ENCODE peak calls at places on chromosomes 16 and 17, in eight cellular contexts. One of them, this sample, is unnamed.

GRCh38 chr16:87806246-87806607 is 40.4 kb upstream of the KLHDC4 start:
- DNase-seq in right atrium auricular region: no peak
- DNase-seq in NCI-H1092 treated with DMSO at 0.1 percent for 48 hours: no peak
- DNase-seq in left cardiac atrium: no peak
- DNase-seq in NCI-H2081: no peak
- DNase-seq in HEK293T: no peak
- DNase-seq in substantia nigra: no peak
- DNase-seq in hypothalamus: no peak
- DNase-seq in this sample: no peak

GRCh38 chr16:55622930-55623561 is 32.7 kb upstream of the SLC6A2 start:
- DNase-seq in substantia nigra: no peak
- DNase-seq in NCI-H2081: no peak
- DNase-seq in right atrium auricular region: no peak
- DNase-seq in hypothalamus: no peak
- DNase-seq in left cardiac atrium: no peak
- DNase-seq in HEK293T: peak
- DNase-seq in NCI-H1092 treated with DMSO at 0.1 percent for 48 hours: no peak
- DNase-seq in this sample: no peak

GRCh38 chr17:27748360-27748825 is 51.9 kb downstream of the NOS2 start:
- DNase-seq in NCI-H1092 treated with DMSO at 0.1 percent for 48 hours: no peak
- DNase-seq in left cardiac atrium: no peak
- DNase-seq in HEK293T: no peak
- DNase-seq in hypothalamus: no peak
- DNase-seq in NCI-H2081: no peak
- DNase-seq in right atrium auricular region: no peak
- DNase-seq in substantia nigra: no peak
- DNase-seq in this sample: no peak

GRCh38 chr17:10217916-10218315 is 19.5 kb upstream of the GAS7 start:
- DNase-seq in hypothalamus: no peak
- DNase-seq in NCI-H2081: no peak
- DNase-seq in NCI-H1092 treated with DMSO at 0.1 percent for 48 hours: no peak
- DNase-seq in substantia nigra: no peak
- DNase-seq in HEK293T: no peak
- DNase-seq in right atrium auricular region: no peak
- DNase-seq in left cardiac atrium: no peak
- DNase-seq in this sample: no peak

GRCh38 chr17:43784628-43785101 is 4.4 kb downstream of the CFAP97D1 start:
- DNase-seq in NCI-H2081: no peak
- DNase-seq in left cardiac atrium: no peak
- DNase-seq in NCI-H1092 treated with DMSO at 0.1 percent for 48 hours: no peak
- DNase-seq in substantia nigra: no peak
- DNase-seq in hypothalamus: no peak
- DNase-seq in HEK293T: no peak
- DNase-seq in right atrium auricular region: no peak
- DNase-seq in this sample: no peak

GRCh38 chr17:55303701-55304145 is 39.0 kb downstream of the HLF start:
- DNase-seq in HEK293T: no peak
- DNase-seq in substantia nigra: no peak
- DNase-seq in NCI-H2081: no peak
- DNase-seq in left cardiac atrium: no peak
- DNase-seq in NCI-H1092 treated with DMSO at 0.1 percent for 48 hours: no peak
- DNase-seq in hypothalamus: no peak
- DNase-seq in right atrium auricular region: no peak
- DNase-seq in this sample: no peak

GRCh38 chr17:28379814-28380571 is 8.5 kb downstream of the SARM1 start:
- DNase-seq in hypothalamus: no peak
- DNase-seq in HEK293T: no peak
- DNase-seq in left cardiac atrium: no peak
- DNase-seq in right atrium auricular region: no peak
- DNase-seq in NCI-H2081: no peak
- DNase-seq in NCI-H1092 treated with DMSO at 0.1 percent for 48 hours: no peak
- DNase-seq in substantia nigra: no peak
- DNase-seq in this sample: peak

GRCh38 chr16:17404903-17405691 is 65.7 kb downstream of the XYLT1 start:
- DNase-seq in left cardiac atrium: peak
- DNase-seq in substantia nigra: peak
- DNase-seq in HEK293T: no peak
- DNase-seq in NCI-H1092 treated with DMSO at 0.1 percent for 48 hours: peak
- DNase-seq in NCI-H2081: no peak
- DNase-seq in hypothalamus: peak
- DNase-seq in right atrium auricular region: peak
- DNase-seq in this sample: no peak

GRCh38 chr16:84460406-84461028 is 43.9 kb downstream of the MEAK7 start:
- DNase-seq in NCI-H1092 treated with DMSO at 0.1 percent for 48 hours: no peak
- DNase-seq in hypothalamus: no peak
- DNase-seq in right atrium auricular region: no peak
- DNase-seq in NCI-H2081: no peak
- DNase-seq in substantia nigra: no peak
- DNase-seq in left cardiac atrium: no peak
- DNase-seq in HEK293T: no peak
- DNase-seq in this sample: no peak

GRCh38 chr16:63363738-63364137 is 1327.5 kb upstream of the CDH8 start:
- DNase-seq in HEK293T: no peak
- DNase-seq in NCI-H2081: no peak
- DNase-seq in substantia nigra: no peak
- DNase-seq in left cardiac atrium: no peak
- DNase-seq in right atrium auricular region: no peak
- DNase-seq in NCI-H1092 treated with DMSO at 0.1 percent for 48 hours: no peak
- DNase-seq in hypothalamus: no peak
- DNase-seq in this sample: no peak

GRCh38 chr17:69560987-69561441 is 146.5 kb downstream of the MAP2K6 start:
- DNase-seq in hypothalamus: no peak
- DNase-seq in substantia nigra: no peak
- DNase-seq in left cardiac atrium: no peak
- DNase-seq in NCI-H2081: no peak
- DNase-seq in NCI-H1092 treated with DMSO at 0.1 percent for 48 hours: no peak
- DNase-seq in right atrium auricular region: no peak
- DNase-seq in HEK293T: no peak
- DNase-seq in this sample: peak